ENCODE peak calls at places on chromosomes 4 and X, in four cellular contexts. Z, I, T and Q are unnamed samples.
A peak's percentile ranks its signal among the peaks of the same experiment; 100 is the strongest.

GRCh38 chr4:93786149-93786548 is 42.4 kb upstream of the ATOH1 start:
- DNase-seq in T (no peak), Z (no peak), I (no peak), Q (no peak)

GRCh38 chr4:7086384-7086783 is 18.5 kb upstream of the GRPEL1 start:
- DNase-seq in Z (no peak), I (no peak), T (no peak), Q (no peak)

GRCh38 chr4:136369073-136369472 is 1163.2 kb downstream of the PCDH18 start:
- DNase-seq in Z (no peak), T (peak; percentile 63), I (no peak), Q (no peak)

GRCh38 chr4:83262682-83263081 is 21.9 kb downstream of the COQ2 start:
- DNase-seq in I (no peak), Z (no peak), T (no peak), Q (no peak)

GRCh38 chr4:93764647-93765246 is 63.8 kb upstream of the ATOH1 start:
- DNase-seq in I (no peak), T (peak; percentile 76), Z (peak; percentile 62), Q (peak; percentile 37)

GRCh38 chr4:119209077-119209476 is 3.4 kb upstream of the USP53 start:
- DNase-seq in I (no peak), T (peak; percentile 95), Z (no peak), Q (peak; percentile 59)

GRCh38 chr4:155666701-155667537 is at the start of gene GUCY1A1:
- DNase-seq in I (peak; percentile 6), T (peak; percentile 51), Z (peak; percentile 76), Q (no peak)

GRCh38 chr4:131054489-131055019 is 1958.6 kb downstream of the C4orf33 start:
- DNase-seq in T (no peak), Z (no peak), I (no peak), Q (no peak)

GRCh38 chr4:6283282-6283681 is 13.6 kb downstream of the WFS1 start:
- DNase-seq in I (no peak), Z (no peak), T (no peak), Q (no peak)

GRCh38 chrX:34826964-34827363 is 115.6 kb upstream of the FAM47B start:
- DNase-seq in T (no peak), Z (no peak), I (no peak), Q (no peak)

GRCh38 chr4:8439914-8440490 is 521 bp downstream of the ACOX3 start:
- DNase-seq in Z (no peak), I (no peak), T (no peak), Q (no peak)

GRCh38 chr4:64594723-64595122 is 185.5 kb upstream of the TECRL start:
- DNase-seq in I (no peak), T (no peak), Z (no peak), Q (no peak)

DNA sequence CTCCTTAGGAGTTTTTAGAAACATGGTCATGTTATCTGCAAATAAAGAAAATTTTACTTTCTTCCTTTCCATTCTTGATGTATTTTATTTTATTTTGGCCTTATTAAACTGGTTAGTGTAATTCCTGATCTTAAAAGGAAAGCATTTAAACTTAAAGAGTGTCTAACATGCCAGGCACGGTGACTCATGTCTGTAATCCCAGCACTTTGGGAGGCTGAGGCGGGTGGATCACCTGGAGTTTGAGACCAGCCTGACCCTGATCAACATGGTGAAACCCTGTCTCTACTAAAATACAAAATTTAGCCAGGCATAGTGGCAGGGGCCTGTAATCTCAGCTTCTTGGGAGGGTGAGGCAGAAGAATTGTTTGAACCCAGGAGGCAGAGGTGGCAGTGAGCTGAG is 281.3 kb downstream of the PTTG2 start:
- DNase-seq in I (no peak), Z (no peak), T (no peak), Q (no peak)
- TF ChIP-seq CTCF in I (no peak), Z (no peak), T (no peak), Q (no peak)

GRCh38 chrX:6225307-6226052 is 3.2 kb downstream of the NLGN4X start:
- DNase-seq in Z (peak; percentile 11), T (no peak), I (no peak), Q (no peak)
- H3K4me3 ChIP-seq in Z (peak overlapping the region; percentile 65), T (peak overlapping the region; percentile 55), I (no peak overlapping the region), Q (peak overlapping the region; percentile 62)

DNA sequence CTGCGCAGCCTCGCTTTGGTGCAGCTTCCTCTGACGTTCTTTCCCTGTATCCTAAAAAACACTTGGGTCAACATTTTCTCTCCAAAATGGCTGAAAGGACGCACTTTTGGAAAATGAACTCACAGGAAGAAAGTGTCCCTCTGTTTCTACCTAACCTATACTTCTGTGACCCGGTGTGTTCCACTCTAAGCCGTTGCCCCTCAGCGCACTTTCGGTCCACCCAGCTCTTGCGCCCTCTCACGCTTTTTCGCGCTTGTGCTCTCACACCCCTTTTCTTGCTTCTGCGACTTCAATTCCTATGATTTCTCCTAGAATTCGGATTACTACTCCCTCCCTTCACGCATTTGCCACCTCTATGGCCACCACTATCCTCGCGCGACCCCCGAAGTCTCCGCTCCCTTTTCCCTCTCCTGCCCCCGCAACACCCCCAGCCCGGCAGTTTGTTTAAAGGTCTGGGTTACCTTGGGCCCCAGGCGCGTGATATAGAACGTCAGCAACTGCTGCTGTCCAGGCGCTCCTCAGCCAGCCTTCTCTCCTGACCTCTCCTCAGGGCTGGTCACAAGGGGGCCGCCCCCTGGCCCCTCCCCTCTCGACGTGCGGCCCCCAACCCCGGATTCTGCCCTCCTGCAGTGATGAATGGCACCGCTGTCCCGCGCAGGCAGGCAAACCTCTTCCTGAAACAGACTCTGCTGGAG is at the start of gene USP51:
- DNase-seq in I (peak; percentile 32), T (no peak), Z (peak; percentile 74), Q (no peak)
- TF ChIP-seq CTCF in I (no peak), T (peak; percentile 33), Z (no peak), Q (no peak)

DNA sequence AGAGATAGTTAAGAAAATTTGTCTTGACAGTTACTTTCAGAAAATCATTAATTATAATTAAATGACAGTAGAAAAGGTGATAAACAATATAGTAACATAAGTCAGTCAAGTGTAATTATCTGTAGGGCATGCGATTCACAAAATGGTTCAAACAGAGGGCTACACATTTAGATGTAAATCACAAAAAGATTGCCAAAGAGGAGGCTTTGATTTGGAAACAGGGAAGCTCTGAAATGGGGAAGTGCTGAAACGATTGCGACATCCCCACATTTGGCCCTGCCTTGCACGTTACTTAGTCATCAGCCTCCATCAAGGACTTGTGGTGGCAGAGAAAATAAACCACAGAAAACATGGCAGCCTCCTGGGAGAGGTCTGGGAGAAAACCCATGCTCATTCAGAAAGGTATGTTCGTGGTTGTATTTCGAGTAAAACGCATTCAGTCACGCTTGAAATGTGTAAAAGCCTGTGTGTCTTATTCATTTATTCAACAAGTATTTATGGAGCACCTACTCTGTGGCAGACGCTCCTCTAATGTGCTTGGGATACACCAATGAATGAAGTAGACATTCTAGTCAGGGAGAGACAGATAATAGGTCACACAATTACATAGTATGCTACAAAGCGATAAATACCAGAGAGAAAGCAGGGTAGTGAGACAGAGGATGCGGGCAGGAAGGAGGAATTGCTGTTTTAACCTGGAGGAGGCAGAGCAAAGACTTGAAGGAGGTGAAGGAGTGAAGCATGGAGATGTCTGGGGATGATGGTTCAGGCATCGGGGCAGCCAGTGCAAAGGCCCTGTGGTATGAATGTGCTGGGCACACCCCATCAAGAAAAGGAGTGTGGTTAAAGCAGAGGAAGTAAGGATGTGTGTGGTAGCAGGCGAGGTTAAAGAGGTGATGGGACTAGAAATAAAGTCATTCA is 7.8 kb downstream of the RBM47 start:
- DNase-seq in Z (no peak), T (peak; percentile 86), I (no peak), Q (peak; percentile 99)
- H3K4me3 ChIP-seq in Z (no peak overlapping the region), T (no peak overlapping the region), I (no peak overlapping the region), Q (no peak overlapping the region)

GRCh38 chrX:7054219-7055206 is 93.0 kb upstream of the STS start:
- DNase-seq in T (no peak), Z (no peak), I (no peak), Q (no peak)
- TF ChIP-seq CTCF in T (no peak), Z (no peak), I (no peak), Q (no peak)

GRCh38 chr4:133147365-133147821 is 1.7 kb upstream of the PCDH10 start:
- DNase-seq in Z (no peak), T (peak; percentile 7), I (no peak), Q (no peak)
- H3K4me3 ChIP-seq in Z (peak overlapping the region; percentile 50), T (peak overlapping the region; percentile 72), I (no peak overlapping the region), Q (peak overlapping the region; percentile 59)

GRCh38 chrX:140912606-140913005 is 89.8 kb upstream of the SPANXB1 start:
- DNase-seq in Z (no peak), T (peak; percentile 44), I (no peak), Q (no peak)
- TF ChIP-seq CTCF in Z (no peak), T (no peak), I (no peak), Q (no peak)

GRCh38 chrX:48683411-48683982 is at the start of gene WAS:
- DNase-seq in I (peak; percentile 26), Z (no peak), T (no peak), Q (no peak)
- H3K4me3 ChIP-seq in I (peak within 1 kb of the TSS; percentile 64), Z (no peak within 1 kb of the TSS), T (no peak within 1 kb of the TSS), Q (no peak within 1 kb of the TSS)